ENCODE peak calls at places on chromosomes 7 and 10, in seven cellular contexts. P is coronary artery, K is AG09309, A is left lung, Y is AG10803, L is SK-N-MC, F is T-helper 17 cell. Z is an unnamed sample.

GRCh38 chr10:61280303-61280702 is 172.9 kb downstream of the TMEM26 start:
- DNase-seq in P (no peak), K (no peak), A (no peak), Y (peak; percentile 57), L (no peak), F (no peak), Z (no peak)

GRCh38 chr10:70622981-70623844 is 20.7 kb upstream of the PRF1 start:
- DNase-seq in P (no peak), K (no peak), A (no peak), Y (peak; percentile 70), L (no peak), F (no peak), Z (no peak)

GRCh38 chr7:155356323-155357105 is 58.8 kb downstream of the INSIG1 start:
- DNase-seq in P (no peak), K (no peak), A (peak; percentile 20), Y (no peak), L (no peak), F (no peak), Z (no peak)

GRCh38 chr10:94481410-94481809 is 64.2 kb upstream of the HELLS start:
- DNase-seq in P (no peak), K (no peak), A (no peak), Y (no peak), L (no peak), F (no peak), Z (no peak)

GRCh38 chr10:6218692-6219493 is 16.2 kb downstream of the PFKFB3 start:
- DNase-seq in P (no peak), K (peak; percentile 59), A (no peak), Y (peak; percentile 88), L (peak; percentile 78), F (no peak), Z (no peak)

GRCh38 chr10:97718178-97718577 is 4.6 kb downstream of the MARVELD1 start:
- DNase-seq in P (no peak), K (no peak), A (no peak), Y (no peak), L (no peak), F (no peak), Z (no peak)

GRCh38 chr10:11757452-11757819 is 15.3 kb downstream of the ECHDC3 start:
- DNase-seq in P (no peak), K (peak; percentile 69), A (peak; percentile 52), Y (peak; percentile 76), L (no peak), F (no peak), Z (no peak)

GRCh38 chr7:123533929-123534382 is 439 bp downstream of the IQUB start:
- DNase-seq in P (no peak), K (no peak), A (no peak), Y (no peak), L (no peak), F (no peak), Z (no peak)

GRCh38 chr10:132608511-132609195 is 71.1 kb downstream of the INPP5A start:
- DNase-seq in P (peak; percentile 73), K (no peak), A (no peak), Y (no peak), L (no peak), F (no peak), Z (no peak)

GRCh38 chr10:132489053-132489703 is 48.4 kb upstream of the INPP5A start:
- DNase-seq in P (no peak), K (peak; percentile 32), A (peak; percentile 35), Y (peak; percentile 63), L (no peak), F (no peak), Z (no peak)

GRCh38 chr10:14523286-14523685 is 192.6 kb upstream of the FRMD4A start:
- DNase-seq in P (no peak), K (no peak), A (no peak), Y (no peak), L (no peak), F (no peak), Z (no peak)

GRCh38 chr7:135508853-135509588 is 881 bp downstream of the CNOT4 start:
- DNase-seq in P (no peak), K (no peak), A (no peak), Y (no peak), L (no peak), F (no peak), Z (no peak)

GRCh38 chr7:142104550-142105527 is 6.7 kb upstream of the MGAM2 start:
- DNase-seq in P (no peak), K (no peak), A (peak; percentile 46), Y (no peak), L (no peak), F (no peak), Z (no peak)

GRCh38 chr10:97427571-97428179 is 1.7 kb downstream of the PGAM1 start:
- DNase-seq in P (no peak), K (no peak), A (peak; percentile 60), Y (peak; percentile 59), L (no peak), F (no peak), Z (no peak)

GRCh38 chr10:98351831-98352402 is 63.1 kb downstream of the PYROXD2 start:
- DNase-seq in P (no peak), K (no peak), A (no peak), Y (peak; percentile 51), L (no peak), F (no peak), Z (no peak)

GRCh38 chr10:71045188-71045841 is 156.9 kb upstream of the PCBD1 start:
- DNase-seq in P (no peak), K (no peak), A (no peak), Y (no peak), L (no peak), F (no peak), Z (no peak)

GRCh38 chr7:70596575-70596891 is 535.4 kb upstream of the GALNT17 start:
- DNase-seq in P (no peak), K (no peak), A (no peak), Y (no peak), L (no peak), F (no peak), Z (no peak)

GRCh38 chr7:114889646-114890285 is 32.1 kb upstream of the MDFIC start:
- DNase-seq in P (no peak), K (peak; percentile 97), A (no peak), Y (peak; percentile 98), L (peak; percentile 39), F (no peak), Z (no peak)

GRCh38 chr10:114103286-114103685 is 59.6 kb downstream of the ADRB1 start:
- DNase-seq in P (no peak), K (peak; percentile 43), A (no peak), Y (peak; percentile 71), L (peak; percentile 67), F (no peak), Z (no peak)

GRCh38 chr7:122791959-122792545 is 89.3 kb upstream of the RNF148 start:
- DNase-seq in P (no peak), K (no peak), A (no peak), Y (no peak), L (no peak), F (no peak), Z (no peak)

Z was measured in stimulated activated CD4-positive, alpha-beta T cell treated with anti-CD3 and anti-CD28 coated beads, TNF-alpha, amount 100 ng/mL, for 1 hour.